ENCODE peak calls at places on chromosome 18, in four cellular contexts. L is H9, K is IMR-90, Q is mesenchymal stem cell. M is an unnamed sample. For H3K4me1, the result is how much of the 10 kb centered on the place peaks cover.

GRCh38 chr18:40851014-40851429 is 1104.0 kb upstream of the PIK3C3 start:
- DNase-seq in L (no peak), K (peak), Q (no peak), M (no peak)

GRCh38 chr18:63476666-63477065 is at the start of gene SERPINB5:
- DNase-seq in L (peak), K (no peak), Q (no peak), M (no peak)

GRCh38 chr18:77110400-77110799 is 22.2 kb downstream of the MBP start:
- DNase-seq in L (no peak), K (no peak), Q (no peak), M (no peak)

GRCh38 chr18:47877892-47878291 is 52.6 kb downstream of the SMAD2 start:
- DNase-seq in L (no peak), K (peak), Q (no peak), M (no peak)

GRCh38 chr18:715626-716025 is 3.2 kb upstream of the ENOSF1 start:
- DNase-seq in L (no peak), K (peak), Q (no peak), M (no peak)

GRCh38 chr18:13501896-13502295 is 224.5 kb downstream of the FAM210A start:
- DNase-seq in L (no peak), K (no peak), Q (no peak), M (no peak)

GRCh38 chr18:23986610-23987359 is 27.8 kb upstream of the TTC39C start:
- DNase-seq in L (no peak), K (no peak), Q (no peak), M (no peak)

GRCh38 chr18:34219651-34220050 is 5.1 kb downstream of the NOL4 start:
- DNase-seq in L (no peak), K (no peak), Q (no peak), M (no peak)

GRCh38 chr18:31185551-31185950 is 22.9 kb upstream of the DSC1 start:
- DNase-seq in L (no peak), K (no peak), Q (no peak), M (no peak)

GRCh38 chr18:70576281-70577022 is 287.6 kb downstream of the SOCS6 start:
- DNase-seq in L (no peak), K (no peak), Q (no peak), M (peak)

GRCh38 chr18:36757081-36757480 is 71.7 kb downstream of the TPGS2 start:
- DNase-seq in L (no peak), K (peak), Q (peak), M (peak)

GRCh38 chr18:12048827-12049175 is 44.8 kb upstream of the ANKRD62 start:
- DNase-seq in L (no peak), K (peak), Q (peak), M (no peak)

GRCh38 chr18:27605107-27605834 is 420.2 kb upstream of the CHST9 start:
- DNase-seq in L (peak), K (peak), Q (peak), M (peak)

GRCh38 chr18:12278765-12279682 is 24.9 kb downstream of the CIDEA start:
- DNase-seq in L (peak), K (peak), Q (peak), M (peak)

GRCh38 chr18:741931-742512 is 29.6 kb upstream of the ENOSF1 start:
- DNase-seq in L (no peak), K (peak), Q (peak), M (no peak)

GRCh38 chr18:12391487-12392136 is 14.6 kb upstream of the AFG3L2 start:
- DNase-seq in L (no peak), K (peak), Q (peak), M (peak)

GRCh38 chr18:26574958-26575864 is 26.9 kb upstream of the KCTD1 start:
- DNase-seq in L (peak), K (peak), Q (peak), M (peak)

GRCh38 chr18:78865056-78865598 is 114.5 kb upstream of the SALL3 start:
- DNase-seq in L (no peak), K (no peak), Q (no peak), M (no peak)

DNA sequence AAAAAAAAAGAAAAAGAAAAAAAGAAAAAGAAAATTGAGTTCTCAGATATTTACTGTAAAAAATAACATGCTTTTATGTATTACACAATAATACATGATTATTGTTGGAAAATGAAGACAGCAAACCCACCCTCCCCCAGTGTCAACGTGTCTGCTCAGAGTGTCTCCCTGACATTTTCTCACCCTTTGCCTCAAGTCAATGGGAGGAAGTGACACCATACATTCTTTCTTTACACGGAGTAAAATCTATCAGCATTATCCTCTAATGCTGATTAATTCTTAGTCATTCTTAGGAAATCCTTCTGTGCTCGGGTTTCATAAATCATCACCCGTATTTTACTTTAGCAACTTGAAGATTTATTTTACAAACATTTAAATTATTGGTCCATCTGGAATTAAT is 32.0 kb downstream of the CTAGE1 start:
- DNase-seq in L (no peak), K (peak), Q (peak), M (no peak)
- H3K9ac ChIP-seq in L (no peak), K (no peak), Q (no peak), M (no peak)

GRCh38 chr18:41939326-41939725 is 15.7 kb upstream of the PIK3C3 start:
- DNase-seq in L (no peak), K (peak), Q (no peak), M (no peak)

GRCh38 chr18:41936471-41937134 is 18.4 kb upstream of the PIK3C3 start:
- DNase-seq in L (no peak), K (no peak), Q (peak), M (no peak)

GRCh38 chr18:41942254-41942653 is 12.8 kb upstream of the PIK3C3 start:
- DNase-seq in L (no peak), K (no peak), Q (no peak), M (no peak)

GRCh38 chr18:41940506-41941215 is 14.4 kb upstream of the PIK3C3 start:
- DNase-seq in L (peak), K (peak), Q (peak), M (no peak)

GRCh38 chr18:41938445-41938844 is 16.6 kb upstream of the PIK3C3 start:
- DNase-seq in L (no peak), K (peak), Q (peak), M (no peak)
- H3K14ac ChIP-seq in L (no peak), K (peak), Q (no peak), M (no peak)

GRCh38 chr18:32771871-32772499 is 838 bp downstream of the KLHL14 start:
- DNase-seq in L (peak), K (no peak), Q (peak), M (no peak)
- H3K4me1 ChIP-seq in L (under half), K (under half), Q (under half), M (under half)

DNA sequence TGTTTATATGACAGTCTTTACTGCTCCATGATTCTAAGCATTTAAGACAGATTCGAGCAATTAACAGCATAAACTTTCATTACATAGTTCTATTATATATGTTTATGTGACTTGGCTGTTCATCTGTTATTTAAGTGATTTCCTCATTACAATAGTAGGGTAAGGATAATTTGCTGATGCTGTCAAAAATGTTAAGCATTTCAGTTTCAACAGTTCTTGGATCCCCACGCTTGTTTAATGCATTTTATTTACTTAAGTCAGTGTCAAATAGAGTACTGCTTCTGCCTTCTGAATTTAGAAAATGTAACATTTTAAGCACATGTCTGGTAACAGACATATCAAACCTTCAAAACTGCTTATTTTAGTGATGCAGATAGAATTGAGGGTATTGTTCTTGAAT is 8.1 kb downstream of the TCF4 start:
- DNase-seq in L (no peak), K (no peak), Q (no peak), M (no peak)
- H3K9ac ChIP-seq in L (no peak), K (no peak), Q (no peak), M (no peak)

DNA sequence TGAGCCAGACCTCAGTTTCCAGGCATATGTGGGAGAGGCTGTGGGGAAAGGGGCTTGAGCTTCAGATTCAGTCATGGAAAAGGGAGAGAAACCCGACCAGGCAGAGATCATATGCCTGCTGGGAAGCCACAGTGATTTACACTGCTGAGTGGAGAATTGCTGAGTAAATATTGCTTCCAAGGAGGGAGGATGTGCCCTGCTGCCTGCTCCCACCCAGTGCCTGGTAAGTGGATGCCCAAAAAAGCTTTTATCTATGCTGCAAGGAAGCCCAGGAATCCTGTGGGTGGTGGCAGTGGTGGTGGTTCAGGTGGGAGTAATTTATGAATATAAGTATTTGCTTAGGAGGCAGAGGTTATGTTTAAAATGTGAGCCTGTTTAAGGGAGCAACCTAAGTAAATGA is 39.5 kb downstream of the INO80C start:
- DNase-seq in L (no peak), K (no peak), Q (peak), M (no peak)
- H3K14ac ChIP-seq in L (peak), K (no peak), Q (no peak), M (no peak)

GRCh38 chr18:58401191-58401590 is 227.7 kb downstream of the ALPK2 start:
- DNase-seq in L (no peak), K (no peak), Q (no peak), M (no peak)

GRCh38 chr18:58400337-58400885 is 228.5 kb downstream of the ALPK2 start:
- DNase-seq in L (peak), K (no peak), Q (no peak), M (no peak)

GRCh38 chr18:58397385-58398132 is 231.3 kb downstream of the ALPK2 start:
- DNase-seq in L (peak), K (no peak), Q (no peak), M (no peak)

GRCh38 chr18:58396966-58397365 is 231.9 kb downstream of the ALPK2 start:
- DNase-seq in L (no peak), K (no peak), Q (no peak), M (no peak)

DNA sequence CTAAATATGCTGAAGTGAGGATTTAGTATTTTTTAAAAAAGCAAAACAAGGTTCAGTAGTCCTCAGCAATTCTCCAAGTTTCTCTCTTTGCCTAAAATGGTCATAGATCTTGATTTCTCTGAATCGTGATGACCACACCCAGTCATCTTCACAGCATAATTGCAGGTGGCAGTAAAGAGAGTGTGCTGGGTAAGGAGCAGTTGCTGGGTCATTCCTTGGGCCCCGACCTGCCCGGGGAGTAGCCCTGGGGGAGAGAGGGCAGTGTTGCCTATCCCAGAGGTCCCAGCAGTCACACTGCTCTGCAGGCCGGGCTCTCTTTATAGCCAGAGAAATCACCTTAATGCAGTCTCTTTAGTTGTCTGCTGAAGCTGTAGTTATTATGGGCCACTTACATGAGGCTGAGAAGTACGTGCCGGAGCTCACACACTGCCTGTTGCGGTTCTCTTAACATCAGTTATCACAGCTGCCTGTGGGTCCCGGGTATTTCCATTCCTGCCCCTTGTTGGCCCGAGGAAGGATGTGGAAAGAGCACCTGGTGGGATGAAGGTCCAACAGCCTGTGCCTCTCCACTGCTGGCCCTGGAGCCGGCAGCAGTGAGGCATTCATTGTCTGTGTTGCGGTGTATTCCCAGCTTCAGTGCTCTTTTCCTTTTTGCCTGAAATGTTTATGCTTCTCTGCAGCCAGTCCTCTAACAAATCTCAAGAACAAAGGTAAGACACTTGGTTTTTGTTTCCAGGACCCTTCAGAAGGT is 230.1 kb downstream of the ALPK2 start:
- DNase-seq in L (peak), K (no peak), Q (no peak), M (no peak)
- H3K4me1 ChIP-seq in L (under half), K (under half), Q (under half), M (under half)

GRCh38 chr18:7390731-7391492 is 160.0 kb downstream of the LRRC30 start:
- DNase-seq in L (no peak), K (no peak), Q (no peak), M (no peak)
- H3K9ac ChIP-seq in L (no peak), K (no peak), Q (no peak), M (no peak)

DNA sequence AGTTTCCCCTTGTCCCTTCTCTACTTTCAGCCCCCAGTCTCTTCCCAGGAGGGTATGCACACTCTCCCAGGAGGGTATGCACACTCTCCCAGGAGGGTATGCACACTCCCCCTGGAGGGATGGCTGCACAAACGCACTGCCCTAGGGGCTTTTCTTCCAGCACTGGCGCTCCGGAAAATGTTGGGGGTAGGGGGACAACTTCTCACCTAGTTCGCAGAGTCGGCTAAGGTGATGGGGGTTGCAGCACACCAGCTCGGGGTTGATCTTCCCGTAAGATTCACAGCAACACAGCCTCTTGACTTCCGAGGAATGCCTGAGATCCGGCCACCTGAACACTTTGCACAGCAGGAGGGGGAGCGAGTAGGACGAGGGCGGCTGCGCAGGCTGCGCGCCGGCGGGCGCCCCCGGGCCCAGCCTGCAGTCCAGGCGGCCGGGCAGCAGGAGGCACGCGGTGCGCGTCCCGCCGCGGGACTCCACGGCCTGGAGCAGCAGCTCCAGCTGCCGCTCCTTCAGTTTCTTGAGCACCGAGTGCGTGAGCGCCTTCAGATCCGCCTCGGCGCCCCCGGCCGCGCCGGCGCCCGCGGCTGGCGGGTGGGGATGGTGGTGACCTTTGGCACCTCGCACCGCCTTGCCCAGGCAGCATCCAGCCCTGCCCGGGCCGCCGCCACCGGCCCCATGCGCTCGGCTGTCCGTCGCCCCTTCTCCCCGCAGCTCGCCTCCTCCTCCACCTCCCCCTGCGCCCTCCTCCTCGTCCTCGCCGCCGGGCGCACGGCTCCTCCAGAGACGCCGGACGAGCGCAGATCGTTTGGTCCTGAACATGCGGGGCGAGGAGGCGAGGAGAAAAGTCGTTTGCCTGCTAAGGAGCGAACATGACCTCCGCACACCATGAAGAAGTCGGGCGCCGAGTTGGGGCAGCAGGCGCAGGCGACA is 894 bp downstream of the SMAD7 start:
- DNase-seq in L (peak), K (peak), Q (peak), M (peak)
- H3K14ac ChIP-seq in L (no peak), K (peak), Q (no peak), M (peak)

DNA sequence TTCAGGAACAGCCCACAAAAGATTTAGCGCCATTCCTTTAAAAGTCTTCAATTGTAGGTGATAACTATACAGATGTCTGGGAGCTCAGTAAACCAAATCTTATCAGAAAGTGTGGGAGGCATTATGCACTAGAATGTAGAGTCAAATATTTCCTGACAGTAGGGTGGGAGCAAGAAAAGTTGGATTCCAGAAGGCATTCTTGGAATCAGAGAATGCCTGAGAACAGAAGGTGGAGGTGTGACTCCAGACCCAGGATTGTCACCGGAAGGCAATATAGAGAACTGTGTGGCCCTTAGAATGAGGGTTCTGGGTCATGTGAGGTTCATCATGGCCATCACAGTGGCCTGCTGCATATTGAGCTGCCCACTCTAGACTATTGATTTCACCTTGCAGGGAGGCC is 90.0 kb downstream of the SETBP1 start:
- DNase-seq in L (no peak), K (no peak), Q (no peak), M (no peak)
- H3K4me1 ChIP-seq in L (under half), K (under half), Q (under half), M (under half)